ENCODE peak calls at places on chromosomes 4 and X, in four cellular contexts. D, Y, M and R are unnamed samples.

GRCh38 chrX:64885850-64886249 is 90.4 kb downstream of the ZC4H2 start:
- DNase-seq in M (no peak), Y (no peak), D (peak), R (no peak)

GRCh38 chr4:8328866-8329559 is 59.5 kb downstream of the HTRA3 start:
- DNase-seq in D (no peak), Y (no peak), M (no peak), R (no peak)

GRCh38 chrX:19924285-19924684 is 36.9 kb upstream of the SH3KBP1 start:
- DNase-seq in Y (no peak), D (no peak), M (peak), R (no peak)

GRCh38 chr4:2080429-2081300 is 21.5 kb downstream of the NAT8L start:
- DNase-seq in M (no peak), D (peak), Y (peak), R (no peak)

GRCh38 chr4:138034871-138035270 is 207.3 kb downstream of the SLC7A11 start:
- DNase-seq in D (no peak), Y (no peak), M (peak), R (no peak)

GRCh38 chr4:7067147-7067522 is 729 bp downstream of the GRPEL1 start:
- DNase-seq in Y (no peak), D (no peak), M (peak), R (no peak)

GRCh38 chrX:24186483-24186882 is 37.0 kb downstream of the ZFX start:
- DNase-seq in M (no peak), Y (no peak), D (no peak), R (no peak)

GRCh38 chr4:57504139-57504538 is 394.0 kb upstream of the IGFBP7 start:
- DNase-seq in D (no peak), Y (no peak), M (no peak), R (no peak)

GRCh38 chr4:138291431-138291830 is 49.3 kb upstream of the SLC7A11 start:
- DNase-seq in Y (no peak), M (no peak), D (no peak), R (no peak)

GRCh38 chrX:108439434-108439883 is at the start of gene COL4A5:
- DNase-seq in M (peak), D (peak), Y (no peak), R (no peak)

GRCh38 chr4:19309365-19309764 is 942.3 kb upstream of the SLIT2 start:
- DNase-seq in M (peak), Y (no peak), D (no peak), R (no peak)

GRCh38 chrX:30806187-30806728 is 82.8 kb downstream of the TAB3 start:
- DNase-seq in Y (no peak), M (no peak), D (no peak), R (no peak)

GRCh38 chrX:71579136-71579989 is 1.1 kb downstream of the GCNA start:
- DNase-seq in D (no peak), M (no peak), Y (no peak), R (no peak)

GRCh38 chr4:37471971-37472370 is 214.2 kb downstream of the RELL1 start:
- DNase-seq in Y (no peak), D (no peak), M (no peak), R (peak)

GRCh38 chr4:6916587-6917444 is 7.2 kb downstream of the TBC1D14 start:
- DNase-seq in M (peak), D (peak), Y (peak), R (no peak)

GRCh38 chrX:87167841-87168240 is 349.8 kb upstream of the KLHL4 start:
- DNase-seq in M (no peak), D (no peak), Y (no peak), R (no peak)

GRCh38 chr4:77190053-77190452 is 33.0 kb downstream of the CCNG2 start:
- DNase-seq in D (no peak), Y (no peak), M (no peak), R (no peak)

GRCh38 chr4:44806076-44806475 is 79.7 kb upstream of the GNPDA2 start:
- DNase-seq in M (no peak), Y (no peak), D (no peak), R (no peak)

GRCh38 chrX:13028871-13029336 is 15.5 kb downstream of the FAM9C start:
- DNase-seq in Y (no peak), D (no peak), M (no peak), R (no peak)

GRCh38 chr4:152283806-152284470 is 252.0 kb downstream of the FBXW7 start:
- DNase-seq in M (peak), Y (no peak), D (no peak), R (no peak)

GRCh38 chr4:161762796-161763195 is 401.0 kb downstream of the FSTL5 start:
- DNase-seq in M (peak), D (no peak), Y (no peak), R (no peak)

GRCh38 chrX:44343412-44343942 is at the start of gene EFHC2:
- DNase-seq in D (peak), Y (peak), M (peak), R (no peak)

GRCh38 chrX:109600114-109600710 is 24.8 kb downstream of the KCNE5 start:
- DNase-seq in Y (peak), M (peak), D (peak), R (peak)

GRCh38 chr4:16377887-16378286 is 151.6 kb upstream of the TAPT1 start:
- DNase-seq in Y (no peak), M (no peak), D (no peak), R (no peak)

GRCh38 chr4:181674315-181674714 is 568.9 kb upstream of the TENM3 start:
- DNase-seq in M (no peak), D (no peak), Y (no peak), R (no peak)

GRCh38 chr4:92483341-92483740 is 179.6 kb downstream of the GRID2 start:
- DNase-seq in M (no peak), D (no peak), Y (no peak), R (no peak)

GRCh38 chrX:110044531-110045249 is 41.8 kb downstream of the TMEM164 start:
- DNase-seq in Y (no peak), D (no peak), M (no peak), R (no peak)

GRCh38 chr4:81454498-81454897 is 17.2 kb downstream of the RASGEF1B start:
- DNase-seq in M (no peak), Y (no peak), D (no peak), R (no peak)

GRCh38 chr4:517061-517805 is 18.2 kb downstream of the PIGG start:
- DNase-seq in M (no peak), Y (no peak), D (no peak), R (no peak)

GRCh38 chr4:85488416-85488815 is 13.5 kb downstream of the ARHGAP24 start:
- DNase-seq in Y (no peak), D (no peak), M (no peak), R (no peak)

GRCh38 chrX:128051526-128051925 is 677 bp downstream of the ACTRT1 start:
- DNase-seq in D (no peak), M (no peak), Y (no peak), R (no peak)

DNA sequence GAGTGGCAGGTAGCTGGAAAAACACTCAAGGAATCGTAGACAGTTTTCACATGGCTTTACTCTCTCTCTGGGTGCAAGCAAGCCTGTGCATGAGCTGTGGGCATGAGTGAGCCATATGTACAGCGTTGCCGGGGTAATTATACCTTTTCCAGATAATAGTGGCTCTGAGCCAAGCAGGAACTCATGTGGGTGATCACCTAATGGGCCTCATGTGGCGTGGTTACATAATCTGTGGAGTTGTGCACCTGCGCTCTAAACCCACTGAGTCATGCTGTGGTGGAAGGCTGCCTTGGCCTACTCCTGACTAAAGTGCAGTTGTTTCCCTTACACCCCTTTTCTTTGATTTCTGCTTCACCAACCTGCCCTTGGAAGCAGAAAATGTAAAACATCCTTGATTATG is 1564.5 kb upstream of the PCDH10 start:
- DNase-seq in Y (no peak), M (no peak), D (no peak), R (no peak)
- H3K27ac ChIP-seq in Y (no peak), M (no peak), D (no peak), R (no peak)

DNA sequence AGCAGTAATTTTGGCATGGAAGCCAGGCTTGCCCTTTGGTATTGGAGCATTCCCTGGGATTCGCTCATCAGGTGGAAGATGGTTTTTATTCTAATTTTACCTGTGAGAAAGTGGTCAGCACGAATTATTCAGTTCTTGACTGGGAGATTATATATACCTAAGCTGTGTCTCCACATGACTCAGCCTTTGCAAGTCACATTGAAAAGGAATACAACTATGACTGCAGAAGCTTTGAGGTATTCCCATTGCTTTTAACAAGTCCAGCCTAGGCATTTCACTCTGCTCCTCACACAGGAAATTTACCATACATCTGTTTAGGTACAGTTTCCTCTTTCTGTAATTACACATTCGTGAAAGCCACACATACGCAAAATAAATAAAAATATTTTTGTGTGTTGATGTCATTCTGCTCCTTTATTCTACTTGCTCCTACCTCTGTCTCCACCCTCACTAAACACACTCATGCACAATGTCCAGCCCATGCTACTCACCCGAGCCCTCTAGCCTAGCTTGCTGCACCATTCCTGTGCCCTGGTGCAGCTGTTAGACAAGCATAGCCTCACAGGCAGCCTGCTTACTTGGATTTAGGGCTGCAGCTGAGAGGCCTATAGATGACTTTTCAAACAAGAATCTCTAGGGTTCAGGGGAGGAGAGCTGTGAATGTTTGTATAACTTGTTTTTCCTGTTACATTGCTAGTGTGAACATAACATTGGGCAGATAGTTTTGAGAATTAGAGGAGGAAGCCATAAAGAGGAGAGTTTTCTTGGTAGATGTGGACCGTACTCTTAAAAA is 504.4 kb upstream of the FAT1 start:
- DNase-seq in Y (no peak), M (peak), D (no peak), R (no peak)
- H3K27ac ChIP-seq in Y (no peak), M (peak), D (no peak), R (no peak)

GRCh38 chr4:184913356-184914143 is 87.8 kb upstream of the ACSL1 start:
- DNase-seq in D (no peak), M (no peak), Y (no peak), R (no peak)
- H3K27ac ChIP-seq in D (no peak), M (no peak), Y (no peak), R (no peak)

DNA sequence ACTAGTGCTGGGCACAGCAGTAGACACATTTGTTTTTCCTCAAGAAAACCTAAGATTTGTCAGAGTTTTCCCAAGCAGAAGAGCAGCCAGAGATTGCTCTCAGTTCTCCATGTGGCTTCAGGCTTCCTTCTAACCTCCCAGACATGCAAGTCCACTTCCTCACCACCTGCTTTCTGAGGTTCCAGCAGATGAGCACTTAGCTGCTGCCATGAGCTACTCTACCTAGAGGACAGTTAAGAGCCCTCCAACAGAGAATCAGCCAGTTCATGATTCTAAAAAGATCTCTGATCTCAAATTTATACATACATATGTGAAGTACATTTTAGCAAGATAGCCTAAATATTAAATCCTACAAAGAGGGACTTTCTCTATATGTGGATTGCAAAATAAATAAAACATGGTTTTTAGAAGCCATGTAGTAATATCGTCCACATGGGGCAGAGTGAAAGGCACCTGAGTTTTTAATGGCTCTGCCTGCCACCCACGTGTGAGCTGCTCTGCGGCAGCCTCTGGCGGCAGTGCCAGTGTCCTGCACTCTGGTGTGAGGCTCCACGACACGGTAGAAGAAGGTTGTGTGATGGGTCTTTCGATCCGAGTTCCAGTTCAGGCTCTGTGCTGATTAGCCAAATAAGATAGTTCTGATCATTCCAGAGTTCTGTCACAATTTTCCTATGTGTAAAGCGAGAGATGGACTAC is 10.3 kb downstream of the CYP4V2 start:
- DNase-seq in M (peak), D (peak), Y (no peak), R (no peak)
- H3K27ac ChIP-seq in M (no peak), D (no peak), Y (no peak), R (no peak)

GRCh38 chr4:54229631-54230478 is 762 bp downstream of the PDGFRA start:
- DNase-seq in M (peak), Y (peak), D (no peak), R (no peak)
- H3K27ac ChIP-seq in M (no peak), Y (peak), D (peak), R (no peak)

GRCh38 chrX:38699603-38700110 is 101.6 kb upstream of the MID1IP1 start:
- DNase-seq in Y (no peak), D (no peak), M (no peak), R (no peak)

GRCh38 chrX:38692961-38693360 is 108.3 kb upstream of the MID1IP1 start:
- DNase-seq in Y (no peak), D (no peak), M (no peak), R (no peak)

GRCh38 chrX:38699116-38699515 is 102.1 kb upstream of the MID1IP1 start:
- DNase-seq in M (no peak), Y (no peak), D (no peak), R (no peak)

GRCh38 chrX:38694394-38694793 is 106.9 kb upstream of the MID1IP1 start:
- DNase-seq in M (no peak), D (no peak), Y (no peak), R (no peak)
- H3K27ac ChIP-seq in M (no peak), D (no peak), Y (no peak), R (no peak)

DNA sequence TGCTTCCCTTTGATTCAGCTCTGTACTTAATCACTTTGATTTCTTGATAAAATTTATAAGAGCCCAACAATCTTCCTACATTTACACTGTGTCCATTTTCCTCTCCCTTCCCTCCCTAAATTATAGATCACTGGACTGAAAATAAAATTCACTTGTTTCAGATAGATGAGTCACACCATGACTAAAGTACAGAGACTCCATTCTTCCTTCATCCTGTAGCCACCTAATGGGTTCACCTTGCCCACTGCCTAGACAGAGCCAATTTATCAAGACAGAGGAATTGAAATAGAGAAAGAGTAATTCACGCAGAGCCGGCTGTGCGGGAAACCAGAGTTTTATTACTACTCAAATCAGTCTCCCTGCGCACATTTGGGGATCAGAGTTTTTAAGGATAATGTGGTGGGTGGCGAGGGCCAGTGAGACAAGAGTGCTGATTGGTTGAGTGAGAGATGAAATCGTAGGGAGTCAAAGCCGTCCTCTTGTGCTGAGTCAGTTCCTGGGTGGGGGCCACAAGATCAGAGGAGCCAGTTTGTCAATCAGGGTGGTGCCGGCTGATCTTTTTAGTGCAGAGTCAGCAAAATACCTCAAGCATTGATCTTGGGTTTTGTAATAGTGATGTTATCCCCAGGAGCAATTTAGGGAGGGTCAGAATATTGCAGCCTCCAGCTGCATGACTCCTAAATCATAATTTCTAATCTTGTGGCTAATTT is 71.3 kb upstream of the MED14 start:
- DNase-seq in Y (no peak), D (no peak), M (no peak), R (no peak)
- H3K27ac ChIP-seq in Y (no peak), D (no peak), M (no peak), R (no peak)

GRCh38 chr4:147351083-147351787 is 129.7 kb upstream of the EDNRA start:
- DNase-seq in D (no peak), Y (no peak), M (no peak), R (no peak)

GRCh38 chr4:147360301-147360700 is 120.6 kb upstream of the EDNRA start:
- DNase-seq in D (no peak), Y (no peak), M (peak), R (no peak)

GRCh38 chr4:147354271-147354670 is 126.6 kb upstream of the EDNRA start:
- DNase-seq in D (no peak), Y (no peak), M (no peak), R (no peak)

GRCh38 chr4:147354994-147355393 is 125.9 kb upstream of the EDNRA start:
- DNase-seq in M (peak), D (no peak), Y (no peak), R (no peak)

DNA sequence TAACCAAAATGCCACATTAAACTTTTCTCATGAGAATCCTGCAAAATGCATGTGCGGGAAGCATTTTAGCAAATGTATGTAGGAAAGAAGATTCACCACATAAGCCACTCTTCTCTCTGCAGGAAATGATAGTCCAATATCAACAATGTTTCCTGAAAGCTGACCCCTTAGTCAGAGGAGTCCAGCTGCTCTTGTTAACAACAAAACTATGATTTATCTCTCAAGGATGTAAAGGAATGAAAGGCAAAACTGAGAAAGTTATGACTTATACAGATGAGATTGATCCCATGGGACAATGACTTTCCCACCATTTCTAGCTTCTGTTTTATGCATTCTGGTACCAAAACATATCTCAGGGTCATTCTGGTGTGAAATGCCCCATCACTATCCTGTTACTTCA is 125.0 kb upstream of the EDNRA start:
- DNase-seq in D (no peak), M (peak), Y (no peak), R (no peak)
- H3K27ac ChIP-seq in D (no peak), M (peak), Y (no peak), R (no peak)

DNA sequence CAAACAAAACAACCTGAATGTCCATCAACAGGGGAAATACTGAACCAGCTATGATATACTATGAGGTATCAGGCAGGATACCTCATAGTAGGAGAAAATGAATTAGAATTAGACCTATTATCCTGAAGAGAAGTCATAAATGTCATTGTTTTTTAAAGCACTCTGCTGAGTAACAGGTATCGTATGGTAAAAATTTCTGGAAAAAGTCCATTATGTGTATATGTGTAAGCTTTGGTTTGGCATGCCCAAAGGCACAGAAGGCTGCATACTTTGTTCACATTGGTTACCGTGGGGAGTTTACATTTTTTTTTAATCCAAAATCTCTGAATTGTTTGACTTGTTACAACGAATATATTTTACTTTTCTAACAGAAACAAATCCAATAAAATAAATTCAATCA is 70.5 kb downstream of the RPS3A start:
- DNase-seq in D (no peak), Y (no peak), M (peak), R (no peak)
- H3K27ac ChIP-seq in D (no peak), Y (peak), M (peak), R (peak)